ENCODE peak calls at places on chromosomes 7 and 10, in four cellular contexts. X is posterior vena cava, N is MCF 10A, S is H54. R is an unnamed sample.

GRCh38 chr10:11919271-11919670 is 96.1 kb downstream of the PROSER2 start:
- DNase-seq in N (no peak), X (no peak), S (no peak), R (no peak)

GRCh38 chr7:141709749-141710148 is 1.6 kb downstream of the WEE2 start:
- DNase-seq in N (no peak), S (no peak), X (no peak), R (no peak)

GRCh38 chr10:24370877-24371276 is 161.9 kb downstream of the KIAA1217 start:
- DNase-seq in N (no peak), X (no peak), S (no peak), R (no peak)

GRCh38 chr10:59234814-59235429 is 58.5 kb downstream of the PHYHIPL start:
- DNase-seq in N (peak), S (no peak), X (no peak), R (no peak)

GRCh38 chr7:41573017-41573416 is 129.9 kb downstream of the INHBA start:
- DNase-seq in S (peak), N (peak), X (no peak), R (no peak)

GRCh38 chr10:110822708-110823291 is 48.9 kb upstream of the PDCD4 start:
- DNase-seq in N (no peak), S (no peak), X (no peak), R (no peak)

GRCh38 chr10:16965740-16966447 is 148.7 kb upstream of the RSU1 start:
- DNase-seq in N (peak), X (no peak), S (peak), R (peak)

GRCh38 chr7:122628651-122629411 is 70.1 kb downstream of the RNF133 start:
- DNase-seq in S (no peak), X (no peak), N (peak), R (no peak)

GRCh38 chr10:103476046-103476768 is 2.8 kb downstream of the CALHM3 start:
- DNase-seq in S (peak), X (no peak), N (no peak), R (no peak)

GRCh38 chr10:84452006-84452405 is 123.6 kb downstream of the CCSER2 start:
- DNase-seq in N (no peak), S (peak), X (no peak), R (no peak)

GRCh38 chr10:111076682-111077661 is at the start of gene ADRA2A:
- DNase-seq in X (peak), N (no peak), S (no peak), R (no peak)

GRCh38 chr7:27176343-27176731 is 2.2 kb upstream of the HOXA10 start:
- DNase-seq in S (no peak), X (no peak), N (no peak), R (no peak)

GRCh38 chr10:93199221-93199681 is 125.6 kb downstream of the CYP26A1 start:
- DNase-seq in X (peak), S (no peak), N (peak), R (peak)

GRCh38 chr7:101984997-101985645 is 167.7 kb downstream of the CUX1 start:
- DNase-seq in N (no peak), S (no peak), X (no peak), R (no peak)

GRCh38 chr7:774161-775109 is 47.4 kb upstream of the PRKAR1B start:
- DNase-seq in S (peak), X (peak), N (peak), R (no peak)

GRCh38 chr7:84060760-84061261 is 133.8 kb downstream of the SEMA3A start:
- DNase-seq in X (no peak), S (no peak), N (peak), R (no peak)

GRCh38 chr7:100837099-100837836 is 9.9 kb upstream of the EPHB4 start:
- DNase-seq in S (peak), N (peak), X (peak), R (peak)

GRCh38 chr10:96832721-96833219 is 672 bp downstream of the LCOR start:
- DNase-seq in N (peak), S (peak), X (peak), R (peak)

GRCh38 chr10:37268266-37268665 is 142.9 kb downstream of the ANKRD30A start:
- DNase-seq in S (no peak), X (no peak), N (no peak), R (no peak)

GRCh38 chr7:97270280-97270679 is 152.8 kb downstream of the SDHAF3 start:
- DNase-seq in S (no peak), N (no peak), X (no peak), R (no peak)

GRCh38 chr10:15370212-15370740 is 813 bp downstream of the FAM171A1 start:
- DNase-seq in X (no peak), N (peak), S (peak), R (no peak)

GRCh38 chr10:64430690-64431323 is 909.6 kb downstream of the REEP3 start:
- DNase-seq in S (no peak), N (peak), X (no peak), R (no peak)

GRCh38 chr7:90596745-90597526 is 815 bp downstream of the CDK14 start:
- DNase-seq in S (peak), N (peak), X (no peak), R (no peak)

GRCh38 chr7:126662826-126663225 is 589.9 kb downstream of the GRM8 start:
- DNase-seq in X (no peak), S (no peak), N (no peak), R (no peak)

GRCh38 chr7:155951554-155952158 is 139.4 kb upstream of the SHH start:
- DNase-seq in X (no peak), N (peak), S (peak), R (no peak)

GRCh38 chr7:43750016-43750887 is 8.2 kb upstream of the BLVRA start:
- DNase-seq in S (no peak), N (no peak), X (no peak), R (no peak)

GRCh38 chr10:260819-261429 is 125.7 kb downstream of the ZMYND11 start:
- DNase-seq in N (no peak), X (no peak), S (no peak), R (no peak)

GRCh38 chr10:44008270-44008916 is 359.7 kb upstream of the ZNF32 start:
- DNase-seq in N (peak), X (peak), S (peak), R (no peak)

GRCh38 chr10:72740526-72740925 is 48.6 kb downstream of the MCU start:
- DNase-seq in X (no peak), N (peak), S (peak), R (no peak)

GRCh38 chr7:112089551-112089950 is 116.6 kb downstream of the DOCK4 start:
- DNase-seq in N (no peak), S (no peak), X (no peak), R (no peak)

GRCh38 chr10:42973411-42973810 is 103.5 kb upstream of the RET start:
- DNase-seq in N (no peak), S (no peak), X (peak), R (no peak)

R was measured in thoracic aorta.